ENCODE peak calls at places on chromosome 6, in nine cellular contexts. A, I, J, D, K, B, P, Q and E are unnamed samples.

GRCh38 chr6:170057961-170058877 is 232.7 kb downstream of the DLL1 start:
- DNase-seq in A (no peak), I (no peak), J (no peak), D (no peak), K (no peak), B (no peak), P (no peak), Q (no peak), E (no peak)

GRCh38 chr6:75275067-75275466 is 9.5 kb downstream of the TMEM30A start:
- DNase-seq in A (peak; percentile 38), I (no peak), J (peak; percentile 85), D (no peak), K (no peak), B (no peak), P (no peak), Q (no peak), E (no peak)

GRCh38 chr6:20021795-20022194 is 184.6 kb downstream of the ID4 start:
- DNase-seq in A (no peak), I (no peak), J (no peak), D (no peak), K (no peak), B (no peak), P (no peak), Q (no peak), E (no peak)

GRCh38 chr6:28081486-28081751 is 1.1 kb downstream of the ZNF165 start:
- DNase-seq in A (no peak), I (no peak), J (no peak), D (peak; percentile 64), K (peak; percentile 19), B (peak; percentile 73), P (peak; percentile 32), Q (no peak), E (peak; percentile 50)

GRCh38 chr6:154276810-154277577 is 79.6 kb downstream of the IPCEF1 start:
- DNase-seq in A (peak; percentile 58), I (peak; percentile 41), J (no peak), D (peak; percentile 55), K (no peak), B (peak; percentile 58), P (no peak), Q (peak; percentile 2), E (peak; percentile 59)

GRCh38 chr6:134880487-134881190 is 69.3 kb downstream of the ALDH8A1 start:
- DNase-seq in A (no peak), I (no peak), J (peak; percentile 32), D (no peak), K (no peak), B (no peak), P (no peak), Q (peak; percentile 10), E (no peak)

GRCh38 chr6:117550078-117550600 is 52.2 kb downstream of the GOPC start:
- DNase-seq in A (no peak), I (no peak), J (no peak), D (no peak), K (no peak), B (no peak), P (no peak), Q (no peak), E (no peak)

GRCh38 chr6:44522871-44523270 is 135.4 kb downstream of the CDC5L start:
- DNase-seq in A (no peak), I (no peak), J (no peak), D (no peak), K (no peak), B (no peak), P (no peak), Q (no peak), E (no peak)

GRCh38 chr6:147095316-147095715 is 108.9 kb upstream of the STXBP5 start:
- DNase-seq in A (no peak), I (no peak), J (peak; percentile 32), D (no peak), K (no peak), B (no peak), P (no peak), Q (no peak), E (no peak)

GRCh38 chr6:35015996-35016395 is 125.1 kb downstream of the TCP11 start:
- DNase-seq in A (no peak), I (peak; percentile 47), J (no peak), D (no peak), K (no peak), B (no peak), P (no peak), Q (no peak), E (no peak)

GRCh38 chr6:139436521-139437348 is 62.3 kb upstream of the CITED2 start:
- DNase-seq in A (peak; percentile 66), I (peak; percentile 77), J (no peak), D (no peak), K (no peak), B (no peak), P (no peak), Q (no peak), E (no peak)

GRCh38 chr6:41489284-41489851 is 56.8 kb upstream of the FOXP4 start:
- DNase-seq in A (no peak), I (no peak), J (no peak), D (no peak), K (no peak), B (no peak), P (no peak), Q (no peak), E (peak; percentile 72)